ENCODE peak calls at places on chromosomes 16 and 17, in eight cellular contexts. H, I, S, U, M, L, K and R are unnamed samples.

GRCh38 chr16:29777576-29778360 is at the start of gene ZG16:
- DNase-seq in I (no peak), M (no peak), L (no peak), K (no peak), H (no peak), S (no peak), U (no peak), R (no peak)

GRCh38 chr16:27849621-27850020 is 213.9 kb downstream of the GSG1L start:
- DNase-seq in M (no peak), U (no peak), S (no peak), K (no peak), I (no peak), H (no peak), L (no peak), R (no peak)

GRCh38 chr17:18319604-18320256 is 4.6 kb downstream of the SMCR8 start:
- DNase-seq in M (peak; percentile 67), K (peak; percentile 26), H (peak; percentile 60), S (peak; percentile 55), U (peak; percentile 33), L (no peak), I (no peak), R (no peak)

GRCh38 chr16:86225905-86226371 is 284.4 kb upstream of the FOXF1 start:
- DNase-seq in L (no peak), S (no peak), K (no peak), M (peak; percentile 10), U (no peak), I (no peak), H (no peak), R (no peak)

GRCh38 chr17:8155341-8156173 is 3.4 kb upstream of the PER1 start:
- DNase-seq in L (no peak), S (no peak), K (no peak), I (no peak), U (no peak), M (no peak), H (no peak), R (no peak)

GRCh38 chr17:38703742-38704644 is 1.1 kb upstream of the MLLT6 start:
- DNase-seq in U (peak; percentile 87), I (no peak), S (no peak), K (peak; percentile 72), M (peak; percentile 55), H (no peak), L (peak; percentile 81), R (peak; percentile 81)

GRCh38 chr16:75093598-75094540 is 22.7 kb downstream of the LDHD start:
- DNase-seq in L (no peak), I (no peak), S (no peak), M (no peak), U (no peak), H (no peak), K (no peak), R (no peak)

GRCh38 chr17:76474238-76474637 is 6.8 kb downstream of the AANAT start:
- DNase-seq in K (no peak), M (no peak), I (no peak), H (no peak), S (no peak), U (no peak), L (no peak), R (no peak)

GRCh38 chr16:75107505-75107904 is 9.1 kb downstream of the LDHD start:
- DNase-seq in M (no peak), U (no peak), K (no peak), H (no peak), S (no peak), I (no peak), L (no peak), R (no peak)

GRCh38 chr17:48236681-48237134 is 129.1 kb downstream of the SNX11 start:
- DNase-seq in U (no peak), L (peak; percentile 79), H (peak; percentile 24), K (no peak), I (no peak), S (no peak), M (peak; percentile 99), R (peak; percentile 91)

GRCh38 chr17:9472541-9472940 is 103.1 kb downstream of the STX8 start:
- DNase-seq in S (no peak), H (peak; percentile 48), M (peak; percentile 68), L (no peak), I (no peak), K (no peak), U (no peak), R (no peak)

GRCh38 chr17:10083864-10084263 is 114.5 kb downstream of the GAS7 start:
- DNase-seq in U (no peak), I (no peak), K (no peak), S (no peak), H (no peak), M (no peak), L (no peak), R (no peak)